ENCODE peak calls at places on chromosome 5, in five cellular contexts. One of them, this sample, is unnamed.
A peak's percentile ranks its signal among the peaks of the same experiment; 100 is the strongest.

GRCh38 chr5:177409043-177409801 is at the start of gene F12:
- DNase-seq in neuronal stem cell: no peak
- DNase-seq in H1: no peak
- DNase-seq in IMR-90: no peak
- DNase-seq in trophoblast cell: no peak
- DNase-seq in this sample: no peak

GRCh38 chr5:133702773-133703770 is 90.7 kb upstream of the FSTL4 start:
- DNase-seq in neuronal stem cell: no peak
- DNase-seq in H1: no peak
- DNase-seq in IMR-90: no peak
- DNase-seq in trophoblast cell: no peak
- DNase-seq in this sample: no peak

GRCh38 chr5:57176350-57176857 is 2.5 kb downstream of the GPBP1 start:
- DNase-seq in neuronal stem cell: no peak
- DNase-seq in H1: no peak
- DNase-seq in IMR-90: peak; percentile 80
- DNase-seq in trophoblast cell: no peak
- DNase-seq in this sample: peak; percentile 74

GRCh38 chr5:4797445-4797844 is 342.7 kb upstream of the ADAMTS16 start:
- DNase-seq in neuronal stem cell: no peak
- DNase-seq in H1: no peak
- DNase-seq in IMR-90: no peak
- DNase-seq in trophoblast cell: no peak
- DNase-seq in this sample: no peak

GRCh38 chr5:17218353-17219005 is 1.0 kb downstream of the BASP1 start:
- DNase-seq in neuronal stem cell: peak; percentile 20
- DNase-seq in H1: peak; percentile 62
- DNase-seq in IMR-90: peak; percentile 67
- DNase-seq in trophoblast cell: peak; percentile 84
- DNase-seq in this sample: peak; percentile 84

GRCh38 chr5:131914472-131914871 is 31.0 kb downstream of the MEIKIN start:
- DNase-seq in neuronal stem cell: no peak
- DNase-seq in H1: no peak
- DNase-seq in IMR-90: no peak
- DNase-seq in trophoblast cell: no peak
- DNase-seq in this sample: no peak

GRCh38 chr5:8340739-8341344 is 471.9 kb downstream of the MTRR start:
- DNase-seq in neuronal stem cell: no peak
- DNase-seq in H1: peak; percentile 48
- DNase-seq in IMR-90: peak; percentile 23
- DNase-seq in trophoblast cell: no peak
- DNase-seq in this sample: peak; percentile 14

GRCh38 chr5:79544136-79544535 is 30.2 kb upstream of the HOMER1 start:
- DNase-seq in neuronal stem cell: no peak
- DNase-seq in H1: no peak
- DNase-seq in IMR-90: no peak
- DNase-seq in trophoblast cell: no peak
- DNase-seq in this sample: no peak

GRCh38 chr5:127343313-127343712 is 52.7 kb downstream of the MEGF10 start:
- DNase-seq in neuronal stem cell: no peak
- DNase-seq in H1: no peak
- DNase-seq in IMR-90: no peak
- DNase-seq in trophoblast cell: no peak
- DNase-seq in this sample: no peak

GRCh38 chr5:138692370-138692769 is 60.9 kb upstream of the CTNNA1 start:
- DNase-seq in neuronal stem cell: no peak
- DNase-seq in H1: no peak
- DNase-seq in IMR-90: no peak
- DNase-seq in trophoblast cell: peak; percentile 79
- DNase-seq in this sample: no peak

GRCh38 chr5:171808951-171809350 is 23.3 kb downstream of the SMIM23 start:
- DNase-seq in neuronal stem cell: no peak
- DNase-seq in H1: no peak
- DNase-seq in IMR-90: peak; percentile 71
- DNase-seq in trophoblast cell: no peak
- DNase-seq in this sample: no peak

GRCh38 chr5:83434929-83435328 is 36.6 kb upstream of the VCAN start:
- DNase-seq in neuronal stem cell: no peak
- DNase-seq in H1: no peak
- DNase-seq in IMR-90: no peak
- DNase-seq in trophoblast cell: no peak
- DNase-seq in this sample: no peak

GRCh38 chr5:101977729-101978345 is 318.2 kb downstream of the SLCO4C1 start:
- DNase-seq in neuronal stem cell: peak; percentile 56
- DNase-seq in H1: no peak
- DNase-seq in IMR-90: peak; percentile 13
- DNase-seq in trophoblast cell: peak; percentile 73
- DNase-seq in this sample: peak; percentile 65

GRCh38 chr5:139812323-139812722 is 16.7 kb downstream of the PSD2 start:
- DNase-seq in neuronal stem cell: no peak
- DNase-seq in H1: no peak
- DNase-seq in IMR-90: no peak
- DNase-seq in trophoblast cell: no peak
- DNase-seq in this sample: no peak

GRCh38 chr5:14851597-14851996 is 20.0 kb downstream of the ANKH start:
- DNase-seq in neuronal stem cell: no peak
- DNase-seq in H1: no peak
- DNase-seq in IMR-90: no peak
- DNase-seq in trophoblast cell: no peak
- DNase-seq in this sample: no peak

GRCh38 chr5:14849516-14850294 is 21.9 kb downstream of the ANKH start:
- DNase-seq in neuronal stem cell: no peak
- DNase-seq in H1: no peak
- DNase-seq in IMR-90: no peak
- DNase-seq in trophoblast cell: peak; percentile 98
- DNase-seq in this sample: no peak

GRCh38 chr5:14850419-14851066 is 21.0 kb downstream of the ANKH start:
- DNase-seq in neuronal stem cell: no peak
- DNase-seq in H1: no peak
- DNase-seq in IMR-90: no peak
- DNase-seq in trophoblast cell: peak; percentile 84
- DNase-seq in this sample: no peak

GRCh38 chr5:14851067-14851422 is 20.5 kb downstream of the ANKH start:
- DNase-seq in neuronal stem cell: no peak
- DNase-seq in H1: no peak
- DNase-seq in IMR-90: no peak
- DNase-seq in trophoblast cell: no peak
- DNase-seq in this sample: no peak

DNA sequence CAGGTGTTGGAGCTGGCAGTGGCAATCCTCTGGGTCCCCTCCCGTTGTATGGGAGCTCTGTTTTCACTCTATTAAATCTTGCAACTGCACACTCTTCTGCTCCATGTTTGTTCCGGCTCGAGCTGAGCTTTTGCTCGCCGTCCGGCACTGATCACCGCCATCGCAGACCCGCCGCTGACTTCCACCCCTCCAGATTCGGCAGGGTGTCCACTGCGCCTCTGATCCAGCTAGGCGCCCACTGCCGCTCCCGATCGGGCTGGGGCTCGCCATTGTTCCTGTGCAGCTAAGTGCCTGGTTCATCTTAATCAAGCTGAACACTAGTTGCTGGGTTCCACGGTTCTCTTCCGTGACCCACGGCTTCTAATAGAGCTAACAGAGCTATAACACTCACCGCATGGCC is 23.2 kb downstream of the ANKH start:
- DNase-seq in neuronal stem cell: no peak
- DNase-seq in H1: no peak
- DNase-seq in IMR-90: no peak
- DNase-seq in trophoblast cell: no peak
- DNase-seq in this sample: no peak
- H4K91ac ChIP-seq in neuronal stem cell: no peak overlapping the region
- H4K91ac ChIP-seq in H1: no peak overlapping the region
- H4K91ac ChIP-seq in IMR-90: no peak overlapping the region
- H4K91ac ChIP-seq in trophoblast cell: no peak overlapping the region
- H4K91ac ChIP-seq in this sample: no peak overlapping the region

GRCh38 chr5:122163151-122164069 is 34.1 kb downstream of the ZNF474 start:
- DNase-seq in neuronal stem cell: no peak
- DNase-seq in H1: no peak
- DNase-seq in IMR-90: peak; percentile 95
- DNase-seq in trophoblast cell: peak; percentile 72
- DNase-seq in this sample: peak; percentile 91

GRCh38 chr5:122162100-122162499 is 32.8 kb downstream of the ZNF474 start:
- DNase-seq in neuronal stem cell: no peak
- DNase-seq in H1: no peak
- DNase-seq in IMR-90: peak; percentile 47
- DNase-seq in trophoblast cell: no peak
- DNase-seq in this sample: no peak

GRCh38 chr5:122164070-122164435 is 34.7 kb downstream of the ZNF474 start:
- DNase-seq in neuronal stem cell: no peak
- DNase-seq in H1: no peak
- DNase-seq in IMR-90: no peak
- DNase-seq in trophoblast cell: no peak
- DNase-seq in this sample: no peak

GRCh38 chr5:122165574-122166021 is 36.3 kb downstream of the ZNF474 start:
- DNase-seq in neuronal stem cell: no peak
- DNase-seq in H1: no peak
- DNase-seq in IMR-90: peak; percentile 91
- DNase-seq in trophoblast cell: no peak
- DNase-seq in this sample: no peak

GRCh38 chr5:122164831-122165573 is 35.7 kb downstream of the ZNF474 start:
- DNase-seq in neuronal stem cell: no peak
- DNase-seq in H1: no peak
- DNase-seq in IMR-90: no peak
- DNase-seq in trophoblast cell: no peak
- DNase-seq in this sample: no peak
- H3K27ac ChIP-seq in neuronal stem cell: no peak overlapping the region
- H3K27ac ChIP-seq in H1: no peak overlapping the region
- H3K27ac ChIP-seq in IMR-90: peak overlapping the region; percentile 93
- H3K27ac ChIP-seq in trophoblast cell: no peak overlapping the region
- H3K27ac ChIP-seq in this sample: peak overlapping the region; percentile 99

GRCh38 chr5:150413176-150413901 is 629 bp upstream of the CD74 start:
- DNase-seq in neuronal stem cell: no peak
- DNase-seq in H1: no peak
- DNase-seq in IMR-90: no peak
- DNase-seq in trophoblast cell: no peak
- DNase-seq in this sample: no peak

GRCh38 chr5:150412319-150413175 is at the start of gene CD74:
- DNase-seq in neuronal stem cell: peak; percentile 65
- DNase-seq in H1: peak; percentile 84
- DNase-seq in IMR-90: peak; percentile 20
- DNase-seq in trophoblast cell: peak; percentile 50
- DNase-seq in this sample: peak; percentile 42

GRCh38 chr5:150410524-150411244 is 2.0 kb downstream of the CD74 start:
- DNase-seq in neuronal stem cell: peak; percentile 68
- DNase-seq in H1: peak; percentile 67
- DNase-seq in IMR-90: peak; percentile 74
- DNase-seq in trophoblast cell: peak; percentile 67
- DNase-seq in this sample: peak; percentile 84

GRCh38 chr5:150409638-150410523 is 2.8 kb downstream of the CD74 start:
- DNase-seq in neuronal stem cell: peak; percentile 82
- DNase-seq in H1: peak; percentile 80
- DNase-seq in IMR-90: peak; percentile 88
- DNase-seq in trophoblast cell: peak; percentile 78
- DNase-seq in this sample: peak; percentile 92

DNA sequence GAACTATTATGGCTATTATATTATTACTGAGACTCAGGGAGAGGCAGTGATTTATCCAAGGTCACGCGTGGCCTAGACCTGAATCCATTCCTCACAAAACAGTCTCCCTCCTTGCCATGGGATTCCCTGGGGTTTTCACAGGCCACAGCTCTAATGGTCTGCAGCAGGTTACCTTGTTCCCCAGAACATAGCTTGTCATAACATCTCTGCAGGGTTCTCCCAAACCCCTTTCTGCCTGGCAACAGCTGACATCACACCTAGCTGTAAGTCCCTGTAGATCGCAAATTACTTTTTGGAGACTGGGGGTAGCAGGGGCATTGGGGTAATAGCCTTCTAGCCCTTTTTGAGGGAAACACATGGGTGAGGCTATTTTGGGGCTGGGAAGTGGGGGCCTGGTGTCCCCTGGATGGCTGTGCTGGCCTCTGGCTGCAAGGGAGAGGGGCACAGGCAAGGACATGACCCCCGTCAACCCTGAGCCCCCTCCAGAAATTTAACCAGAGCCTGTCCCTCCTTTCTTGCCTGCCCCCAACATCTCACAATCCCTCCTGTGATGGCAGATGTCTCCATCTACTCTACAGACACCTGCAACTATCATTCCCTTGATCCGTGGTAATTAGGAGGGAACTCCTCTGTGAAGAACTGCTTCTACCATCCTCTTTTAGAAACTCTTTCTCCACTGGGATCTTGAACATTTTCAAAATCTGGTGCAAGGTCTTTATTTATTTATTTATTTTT is 1.3 kb downstream of the CD74 start:
- DNase-seq in neuronal stem cell: no peak
- DNase-seq in H1: peak; percentile 61
- DNase-seq in IMR-90: peak; percentile 16
- DNase-seq in trophoblast cell: no peak
- DNase-seq in this sample: peak; percentile 29
- H3K4me3 ChIP-seq in neuronal stem cell: no peak overlapping the region
- H3K4me3 ChIP-seq in H1: no peak overlapping the region
- H3K4me3 ChIP-seq in IMR-90: no peak overlapping the region
- H3K4me3 ChIP-seq in trophoblast cell: no peak overlapping the region
- H3K4me3 ChIP-seq in this sample: peak overlapping the region; percentile 77

DNA sequence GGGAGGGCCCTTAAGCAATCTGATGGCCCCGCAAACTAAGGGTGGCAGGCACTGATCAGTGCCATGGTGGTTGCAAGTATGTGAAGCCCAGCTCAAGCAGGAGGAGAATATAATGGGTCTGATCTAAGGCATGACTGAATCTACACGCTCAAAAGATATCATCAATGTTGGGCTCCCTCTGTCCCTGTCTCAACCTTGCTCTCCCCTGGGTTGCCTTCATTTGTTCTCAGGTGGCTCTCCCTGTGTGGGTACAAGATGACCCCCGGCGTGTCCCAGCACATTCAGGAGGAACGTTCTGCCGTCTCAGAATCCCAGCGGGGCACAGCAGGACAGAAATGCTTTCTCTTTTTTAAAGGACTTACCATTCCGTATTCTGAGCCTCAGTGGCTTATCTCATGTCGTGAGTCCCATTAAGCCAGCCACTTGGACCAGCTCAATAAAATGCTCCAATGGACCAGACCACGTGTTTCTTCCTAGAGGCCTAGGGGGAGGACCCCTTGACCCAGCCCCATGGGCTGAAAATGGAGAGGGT is 12.0 kb upstream of the RNF130 start:
- DNase-seq in neuronal stem cell: no peak
- DNase-seq in H1: no peak
- DNase-seq in IMR-90: no peak
- DNase-seq in trophoblast cell: no peak
- DNase-seq in this sample: no peak
- H4K91ac ChIP-seq in neuronal stem cell: no peak overlapping the region
- H4K91ac ChIP-seq in H1: peak overlapping the region; percentile 99
- H4K91ac ChIP-seq in IMR-90: no peak overlapping the region
- H4K91ac ChIP-seq in trophoblast cell: no peak overlapping the region
- H4K91ac ChIP-seq in this sample: no peak overlapping the region

GRCh38 chr5:151156732-151157402 is 712 bp downstream of the ANXA6 start:
- DNase-seq in neuronal stem cell: no peak
- DNase-seq in H1: peak; percentile 54
- DNase-seq in IMR-90: peak; percentile 23
- DNase-seq in trophoblast cell: no peak
- DNase-seq in this sample: peak; percentile 38
- H3K27ac ChIP-seq in neuronal stem cell: no peak overlapping the region
- H3K27ac ChIP-seq in H1: no peak overlapping the region
- H3K27ac ChIP-seq in IMR-90: peak overlapping the region; percentile 95
- H3K27ac ChIP-seq in trophoblast cell: no peak overlapping the region
- H3K27ac ChIP-seq in this sample: peak overlapping the region; percentile 94